ENCODE peak calls at places on chromosomes 1 and 21, in eight cellular contexts. A, C, N, Y, M, Z, D and J are unnamed samples.

GRCh38 chr1:246971322-246971721 is 36.5 kb downstream of the ZNF695 start:
- DNase-seq in C (peak), D (peak), Y (peak), M (peak), A (no peak), N (no peak), Z (peak), J (peak)

GRCh38 chr1:171801395-171801990 is 20.0 kb downstream of the METTL13 start:
- DNase-seq in D (no peak), N (no peak), A (peak), C (no peak), M (peak), Z (peak), Y (no peak), J (peak)

GRCh38 chr1:207500306-207500705 is 4.3 kb downstream of the CR1 start:
- DNase-seq in Y (no peak), C (no peak), M (no peak), N (no peak), D (no peak), A (no peak), Z (no peak), J (no peak)

GRCh38 chr1:164671597-164672327 is 112.8 kb downstream of the PBX1 start:
- DNase-seq in Y (no peak), A (no peak), Z (no peak), M (no peak), C (no peak), D (no peak), N (no peak), J (peak)

GRCh38 chr21:45826733-45827692 is 154.6 kb upstream of the COL6A1 start:
- DNase-seq in C (no peak), D (no peak), Z (no peak), N (no peak), Y (no peak), M (no peak), A (no peak), J (no peak)

GRCh38 chr1:183804916-183805734 is at the start of gene RGL1:
- DNase-seq in N (peak), D (peak), C (peak), M (peak), A (peak), Y (peak), Z (peak), J (peak)

GRCh38 chr21:45994086-45994661 is 12.6 kb downstream of the COL6A1 start:
- DNase-seq in M (no peak), N (no peak), D (peak), Z (no peak), Y (peak), A (no peak), C (peak), J (no peak)

GRCh38 chr1:35763211-35763610 is 6.6 kb downstream of the CLSPN start:
- DNase-seq in Z (no peak), M (no peak), N (no peak), A (no peak), C (no peak), Y (no peak), D (no peak), J (peak)

DNA sequence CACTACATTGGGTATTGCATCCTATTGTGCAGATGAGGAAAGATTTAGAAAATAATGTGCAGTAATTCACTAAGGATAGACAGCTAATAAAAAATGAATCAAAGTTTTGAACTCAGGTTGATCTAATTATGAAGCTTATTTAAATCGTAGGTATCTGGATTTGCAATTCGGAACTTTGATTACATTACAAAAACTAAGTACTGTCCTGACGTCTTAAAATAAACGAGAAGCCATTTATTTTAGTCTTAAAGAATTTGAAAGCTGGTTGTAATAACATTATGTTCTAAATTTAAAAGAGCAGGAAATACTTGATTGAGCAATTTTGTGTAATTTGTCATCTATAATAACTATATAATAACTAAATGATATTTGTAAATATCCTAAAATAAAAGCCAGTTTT is 235.9 kb downstream of the TPR start:
- DNase-seq in Z (no peak), D (no peak), Y (no peak), A (no peak), M (no peak), C (no peak), N (no peak), J (no peak)
- H3K27ac ChIP-seq in Z (no peak), D (no peak), Y (no peak), A (no peak), M (no peak), C (peak), N (no peak), J (no peak)

GRCh38 chr1:115246526-115246925 is 91.5 kb downstream of the NGF start:
- DNase-seq in C (no peak), N (no peak), Y (no peak), D (no peak), M (no peak), A (no peak), Z (no peak), J (peak)

GRCh38 chr1:115251340-115251748 is 86.7 kb downstream of the NGF start:
- DNase-seq in C (no peak), M (no peak), Y (no peak), Z (no peak), D (no peak), A (no peak), N (no peak), J (peak)

GRCh38 chr1:115255154-115255553 is 82.9 kb downstream of the NGF start:
- DNase-seq in M (no peak), D (no peak), Z (no peak), N (no peak), A (no peak), Y (no peak), C (no peak), J (no peak)

GRCh38 chr1:115252585-115252984 is 85.5 kb downstream of the NGF start:
- DNase-seq in Y (no peak), C (no peak), M (no peak), A (no peak), N (no peak), D (no peak), Z (no peak), J (no peak)

GRCh38 chr1:115251856-115252255 is 86.2 kb downstream of the NGF start:
- DNase-seq in C (no peak), D (no peak), A (no peak), Y (no peak), M (no peak), N (no peak), Z (no peak), J (peak)
- H3K27ac ChIP-seq in C (no peak), D (no peak), A (no peak), Y (peak), M (no peak), N (no peak), Z (no peak), J (peak)

GRCh38 chr1:87278791-87279190 is 49.9 kb upstream of the LMO4 start:
- DNase-seq in Z (no peak), N (no peak), D (no peak), A (no peak), M (no peak), C (no peak), Y (no peak), J (peak)

GRCh38 chr1:87274851-87275250 is 53.8 kb upstream of the LMO4 start:
- DNase-seq in Z (no peak), C (no peak), Y (no peak), A (no peak), N (no peak), D (no peak), M (no peak), J (no peak)

GRCh38 chr1:87279966-87280535 is 48.6 kb upstream of the LMO4 start:
- DNase-seq in Z (no peak), M (peak), D (no peak), N (no peak), C (no peak), A (no peak), Y (no peak), J (peak)

GRCh38 chr1:87284456-87285240 is 44.0 kb upstream of the LMO4 start:
- DNase-seq in M (no peak), D (no peak), N (no peak), Z (no peak), C (no peak), Y (no peak), A (no peak), J (peak)

DNA sequence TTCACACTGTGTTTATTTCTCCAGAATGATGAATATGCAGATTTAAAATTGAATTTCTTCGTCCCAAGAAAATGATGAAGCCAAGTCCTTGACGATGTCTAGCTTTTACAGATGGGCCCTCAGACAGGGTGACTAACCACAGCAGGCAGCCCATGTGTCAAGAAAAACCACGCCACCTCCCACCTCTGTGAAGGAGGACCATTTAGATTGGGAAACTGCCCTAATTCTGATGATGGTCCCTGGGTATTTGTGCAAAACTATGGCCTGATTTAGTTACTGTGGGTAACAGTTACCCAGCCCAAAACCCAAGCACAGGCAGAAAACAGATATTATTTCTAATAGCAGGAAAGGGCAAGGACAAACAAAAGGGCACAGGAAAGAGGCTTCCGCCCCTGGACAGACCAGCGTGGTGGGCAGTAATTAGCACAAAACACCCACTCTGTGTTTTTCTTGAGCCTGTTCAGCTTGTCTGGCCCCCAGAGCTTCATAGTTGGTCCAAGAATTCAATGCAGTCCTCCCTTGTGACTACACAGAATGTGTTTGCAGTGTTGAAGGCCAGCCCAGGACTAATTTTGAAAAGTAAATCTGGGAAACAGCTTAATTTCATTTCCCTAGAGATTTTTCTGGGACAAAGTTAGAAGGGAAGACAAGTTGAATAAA is 49.3 kb upstream of the LMO4 start:
- DNase-seq in A (no peak), D (no peak), M (no peak), N (no peak), Z (no peak), C (no peak), Y (peak), J (peak)
- H3K27ac ChIP-seq in A (no peak), D (peak), M (no peak), N (no peak), Z (no peak), C (peak), Y (peak), J (no peak)

DNA sequence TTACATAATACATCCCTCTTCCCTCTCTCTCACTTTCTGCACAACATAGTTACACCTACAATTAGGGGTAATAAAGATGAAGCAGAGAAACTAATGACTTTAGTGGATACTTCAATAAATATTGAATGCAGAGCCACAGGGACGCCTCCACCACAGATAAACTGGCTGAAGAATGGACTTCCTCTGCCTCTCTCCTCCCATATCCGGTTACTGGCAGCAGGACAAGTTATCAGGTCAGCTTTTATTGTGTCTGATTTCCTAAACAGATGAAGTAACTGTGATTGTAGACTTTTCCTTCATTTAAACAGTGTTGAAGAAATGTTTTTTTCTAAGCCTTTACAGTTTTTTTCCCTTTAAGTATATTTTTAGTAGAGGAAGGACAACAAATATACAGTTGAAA is 281.6 kb downstream of the TPR start:
- DNase-seq in D (no peak), Y (no peak), C (no peak), N (no peak), Z (no peak), M (no peak), A (no peak), J (peak)
- H3K27ac ChIP-seq in D (no peak), Y (peak), C (no peak), N (no peak), Z (no peak), M (no peak), A (no peak), J (no peak)

GRCh38 chr21:26167593-26167992 is 3.0 kb downstream of the APP start:
- DNase-seq in Y (no peak), M (peak), D (no peak), A (no peak), Z (no peak), N (no peak), C (no peak), J (no peak)
- H3K27ac ChIP-seq in Y (peak), M (peak), D (no peak), A (peak), Z (peak), N (no peak), C (no peak), J (no peak)

GRCh38 chr1:209807509-209807908 is 1.6 kb upstream of the IRF6 start:
- DNase-seq in M (no peak), Y (no peak), N (no peak), A (no peak), D (no peak), C (no peak), Z (no peak), J (no peak)
- H3K27ac ChIP-seq in M (no peak), Y (peak), N (no peak), A (no peak), D (no peak), C (no peak), Z (no peak), J (no peak)

GRCh38 chr21:14589855-14590563 is 43.9 kb upstream of the SAMSN1 start:
- DNase-seq in Y (no peak), Z (no peak), D (no peak), M (no peak), C (no peak), N (no peak), A (no peak), J (no peak)

GRCh38 chr21:14585122-14585521 is 39.0 kb upstream of the SAMSN1 start:
- DNase-seq in C (no peak), Z (no peak), Y (no peak), N (no peak), A (no peak), M (no peak), D (no peak), J (no peak)

GRCh38 chr21:14583629-14584251 is 37.6 kb upstream of the SAMSN1 start:
- DNase-seq in D (no peak), M (no peak), C (no peak), N (no peak), Y (no peak), A (no peak), Z (no peak), J (no peak)

GRCh38 chr21:14584357-14585095 is 38.4 kb upstream of the SAMSN1 start:
- DNase-seq in M (no peak), Z (no peak), N (no peak), C (no peak), A (no peak), Y (no peak), D (no peak), J (no peak)

GRCh38 chr21:14587266-14587665 is 41.2 kb upstream of the SAMSN1 start:
- DNase-seq in D (no peak), N (no peak), M (no peak), Y (no peak), C (no peak), Z (no peak), A (no peak), J (no peak)
- H3K27ac ChIP-seq in D (no peak), N (no peak), M (no peak), Y (no peak), C (no peak), Z (no peak), A (no peak), J (no peak)

DNA sequence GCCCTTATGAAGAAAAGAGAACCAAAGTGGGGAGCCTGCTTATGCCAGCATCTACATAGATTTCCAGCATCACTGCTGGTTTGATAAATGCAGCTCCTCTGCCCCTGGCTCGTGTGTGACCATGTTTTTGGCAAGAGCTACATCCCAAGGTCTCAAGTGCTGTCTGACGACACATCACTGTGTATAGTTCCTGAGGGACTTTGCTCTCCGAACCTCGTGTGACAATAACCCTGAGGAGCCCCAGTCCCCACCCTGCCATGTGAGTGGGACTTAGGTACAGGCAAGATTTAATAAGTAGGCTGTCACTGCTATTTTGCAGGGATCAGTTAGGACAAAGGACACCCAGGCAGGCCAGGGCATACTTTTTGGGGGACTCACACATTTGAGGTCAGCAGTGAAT is 28.8 kb upstream of the RERE start:
- DNase-seq in C (no peak), M (no peak), D (no peak), Z (no peak), Y (no peak), A (no peak), N (no peak), J (no peak)
- H3K27ac ChIP-seq in C (no peak), M (no peak), D (no peak), Z (peak), Y (no peak), A (no peak), N (no peak), J (no peak)